ENCODE peak calls at places on chromosomes 6 and 20, in seven cellular contexts. P is H1, R is SK-N-SH, D is GM12878, Y is HCT116, J is K562, C is HepG2. Z is an unnamed sample.

GRCh38 chr20:3330046-3330741 is 77.3 kb downstream of the DNAAF9 start:
- DNase-seq in P (no peak), R (no peak), D (no peak), Y (no peak), J (no peak), C (no peak), Z (no peak)

GRCh38 chr6:136446579-136447182 is 103.5 kb downstream of the MAP7 start:
- DNase-seq in P (no peak), R (no peak), D (no peak), Y (no peak), J (no peak), C (no peak), Z (no peak)

GRCh38 chr6:90583783-90584481 is 2.9 kb downstream of the MAP3K7 start:
- DNase-seq in P (no peak), R (no peak), D (no peak), Y (no peak), J (no peak), C (no peak), Z (no peak)

GRCh38 chr20:31840906-31841816 is 4.2 kb downstream of the FOXS1 start:
- DNase-seq in P (no peak), R (no peak), D (no peak), Y (no peak), J (no peak), C (no peak), Z (no peak)

GRCh38 chr6:155580904-155581303 is 125.3 kb upstream of the NOX3 start:
- DNase-seq in P (no peak), R (no peak), D (no peak), Y (no peak), J (no peak), C (no peak), Z (no peak)

GRCh38 chr6:70062010-70062409 is 195.7 kb downstream of the COL19A1 start:
- DNase-seq in P (no peak), R (no peak), D (no peak), Y (no peak), J (no peak), C (no peak), Z (no peak)

GRCh38 chr6:90000864-90001731 is 106.8 kb downstream of the GJA10 start:
- DNase-seq in P (no peak), R (no peak), D (no peak), Y (no peak), J (peak; percentile 13), C (no peak), Z (no peak)

GRCh38 chr6:97958143-97958542 is 675.1 kb upstream of the MMS22L start:
- DNase-seq in P (peak; percentile 57), R (no peak), D (no peak), Y (no peak), J (no peak), C (no peak), Z (peak; percentile 1)

GRCh38 chr20:62717933-62718332 is 9.3 kb downstream of the NTSR1 start:
- DNase-seq in P (no peak), R (no peak), D (no peak), Y (no peak), J (no peak), C (no peak), Z (no peak)

GRCh38 chr6:131015630-131016263 is 47.3 kb downstream of the EPB41L2 start:
- DNase-seq in P (no peak), R (no peak), D (no peak), Y (no peak), J (no peak), C (no peak), Z (no peak)

GRCh38 chr6:132330759-132331158 is 70.5 kb downstream of the MOXD1 start:
- DNase-seq in P (no peak), R (no peak), D (no peak), Y (no peak), J (no peak), C (no peak), Z (no peak)

GRCh38 chr6:158286413-158286812 is 25.9 kb upstream of the TULP4 start:
- DNase-seq in P (no peak), R (no peak), D (no peak), Y (no peak), J (no peak), C (no peak), Z (peak; percentile 7)

GRCh38 chr20:63315240-63315981 is 22.4 kb downstream of the COL20A1 start:
- DNase-seq in P (no peak), R (no peak), D (no peak), Y (no peak), J (no peak), C (no peak), Z (no peak)

GRCh38 chr6:92790381-92790780 is 629.0 kb downstream of the EPHA7 start:
- DNase-seq in P (no peak), R (no peak), D (no peak), Y (no peak), J (no peak), C (no peak), Z (no peak)

GRCh38 chr6:111503194-111503593 is 20.2 kb upstream of the REV3L start:
- DNase-seq in P (no peak), R (peak; percentile 59), D (no peak), Y (no peak), J (no peak), C (no peak), Z (peak; percentile 15)

GRCh38 chr20:35515949-35516645 is 13.4 kb downstream of the C20orf173 start:
- DNase-seq in P (no peak), R (no peak), D (no peak), Y (peak; percentile 44), J (peak; percentile 22), C (no peak), Z (no peak)

GRCh38 chr20:4896119-4896700 is 105.1 kb downstream of the SLC23A2 start:
- DNase-seq in P (no peak), R (no peak), D (no peak), Y (no peak), J (no peak), C (no peak), Z (no peak)

GRCh38 chr20:4896971-4897497 is 104.3 kb downstream of the SLC23A2 start:
- DNase-seq in P (peak; percentile 78), R (no peak), D (no peak), Y (no peak), J (peak; percentile 4), C (no peak), Z (peak; percentile 4)

GRCh38 chr20:4898845-4899244 is 102.5 kb downstream of the SLC23A2 start:
- DNase-seq in P (no peak), R (no peak), D (no peak), Y (no peak), J (no peak), C (no peak), Z (no peak)

GRCh38 chr20:4897600-4897999 is 103.7 kb downstream of the SLC23A2 start:
- DNase-seq in P (no peak), R (no peak), D (no peak), Y (no peak), J (no peak), C (no peak), Z (no peak)

GRCh38 chr20:4898282-4898681 is 103.0 kb downstream of the SLC23A2 start:
- DNase-seq in P (no peak), R (no peak), D (no peak), Y (peak; percentile 26), J (no peak), C (no peak), Z (no peak)
- TF ChIP-seq JUND in P (no peak), R (no peak), D (no peak), Y (peak; percentile 39), J (no peak), C (no peak), Z (no peak)

GRCh38 chr6:106974337-106974998 is at the start of gene CD24:
- DNase-seq in P (peak; percentile 91), R (peak; percentile 92), D (no peak), Y (no peak), J (no peak), C (no peak), Z (peak; percentile 83)
- TF ChIP-seq JUND in P (no peak), R (no peak), D (no peak), Y (no peak), J (no peak), C (no peak), Z (no peak)

GRCh38 chr6:162181741-162182401 is 545.7 kb downstream of the PRKN start:
- DNase-seq in P (no peak), R (no peak), D (no peak), Y (no peak), J (no peak), C (no peak), Z (no peak)

GRCh38 chr6:162179196-162179951 is 548.2 kb downstream of the PRKN start:
- DNase-seq in P (no peak), R (no peak), D (no peak), Y (no peak), J (no peak), C (no peak), Z (no peak)

GRCh38 chr6:162178266-162178665 is 549.3 kb downstream of the PRKN start:
- DNase-seq in P (no peak), R (no peak), D (no peak), Y (no peak), J (no peak), C (no peak), Z (no peak)

GRCh38 chr6:162178666-162179065 is 548.9 kb downstream of the PRKN start:
- DNase-seq in P (no peak), R (no peak), D (no peak), Y (no peak), J (no peak), C (no peak), Z (no peak)

GRCh38 chr6:162177733-162178132 is 549.8 kb downstream of the PRKN start:
- DNase-seq in P (no peak), R (peak; percentile 35), D (no peak), Y (no peak), J (no peak), C (no peak), Z (peak; percentile 23)
- TF ChIP-seq JUND in P (no peak), R (no peak), D (no peak), Y (no peak), J (no peak), C (no peak), Z (no peak)

DNA sequence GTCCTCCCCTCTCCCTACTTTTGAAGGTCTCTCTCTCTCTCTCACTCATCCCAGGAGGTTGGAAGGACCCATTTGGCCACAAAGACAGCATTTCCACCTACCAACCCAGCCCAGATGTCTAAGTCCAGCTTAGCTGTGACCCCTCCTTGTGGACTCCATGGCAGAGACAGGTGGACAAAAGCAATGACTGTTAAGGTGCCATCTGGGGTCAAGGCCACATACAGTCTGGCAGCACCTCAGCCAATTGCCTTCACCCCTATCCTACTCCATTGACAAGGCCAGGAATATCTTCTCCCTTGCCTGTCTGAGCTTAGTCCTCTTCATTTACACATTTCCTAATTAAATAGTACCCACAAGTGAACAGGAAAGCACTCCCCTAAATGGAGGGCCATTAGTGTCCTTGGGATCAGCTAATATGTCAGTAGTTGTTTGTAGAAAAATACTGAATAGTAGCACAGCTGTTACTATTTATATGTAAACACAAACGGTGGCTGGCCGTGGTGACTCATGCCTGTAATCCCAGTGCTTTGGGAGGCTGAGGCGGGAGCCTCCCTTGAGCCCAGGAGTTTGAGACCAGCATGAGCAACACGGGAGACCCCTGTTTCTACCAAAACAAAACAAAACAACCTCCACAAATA is 28.8 kb downstream of the GCM1 start:
- DNase-seq in P (peak; percentile 49), R (no peak), D (no peak), Y (peak; percentile 13), J (no peak), C (peak; percentile 92), Z (no peak)
- TF ChIP-seq JUND in P (peak; percentile 97), R (no peak), D (no peak), Y (peak; percentile 50), J (no peak), C (peak; percentile 94), Z (no peak)

GRCh38 chr6:116392158-116393032 is 21.6 kb downstream of the DSE start:
- DNase-seq in P (no peak), R (no peak), D (no peak), Y (no peak), J (no peak), C (no peak), Z (no peak)
- TF ChIP-seq JUND in P (no peak), R (no peak), D (no peak), Y (no peak), J (no peak), C (no peak), Z (no peak)

GRCh38 chr6:152206072-152206818 is 398.8 kb downstream of the ESR1 start:
- DNase-seq in P (peak; percentile 67), R (no peak), D (no peak), Y (peak; percentile 13), J (peak; percentile 35), C (peak; percentile 17), Z (peak; percentile 18)
- TF ChIP-seq JUND in P (no peak), R (no peak), D (no peak), Y (no peak), J (no peak), C (no peak), Z (no peak)